ENCODE peak calls at places on chromosomes 13 and 19, in seven cellular contexts. One of them, this sample, is unnamed.

GRCh38 chr13:60448907-60449510 is 52.0 kb downstream of the TDRD3 start:
- DNase-seq in K562: peak; percentile 29
- DNase-seq in SK-N-SH: peak; percentile 24
- DNase-seq in GM12892: no peak
- DNase-seq in HepG2: peak; percentile 31
- DNase-seq in H1: no peak
- DNase-seq in GM12878: no peak
- DNase-seq in this sample: no peak

GRCh38 chr19:5800361-5801270 is 4.3 kb upstream of the NRTN start:
- DNase-seq in K562: no peak
- DNase-seq in SK-N-SH: no peak
- DNase-seq in GM12892: no peak
- DNase-seq in HepG2: peak; percentile 58
- DNase-seq in H1: no peak
- DNase-seq in GM12878: no peak
- DNase-seq in this sample: no peak

GRCh38 chr19:24033962-24034342 is 53.0 kb upstream of the ZNF254 start:
- DNase-seq in K562: peak; percentile 13
- DNase-seq in SK-N-SH: peak; percentile 45
- DNase-seq in GM12892: peak; percentile 13
- DNase-seq in HepG2: peak; percentile 41
- DNase-seq in H1: no peak
- DNase-seq in GM12878: no peak
- DNase-seq in this sample: no peak

GRCh38 chr13:48891586-48891985 is 84.1 kb upstream of the FNDC3A start:
- DNase-seq in K562: no peak
- DNase-seq in SK-N-SH: no peak
- DNase-seq in GM12892: no peak
- DNase-seq in HepG2: peak; percentile 20
- DNase-seq in H1: no peak
- DNase-seq in GM12878: no peak
- DNase-seq in this sample: no peak

GRCh38 chr19:13060233-13060963 is 42.3 kb downstream of the LYL1 start:
- DNase-seq in K562: no peak
- DNase-seq in SK-N-SH: peak; percentile 75
- DNase-seq in GM12892: no peak
- DNase-seq in HepG2: peak; percentile 90
- DNase-seq in H1: no peak
- DNase-seq in GM12878: no peak
- DNase-seq in this sample: no peak

GRCh38 chr19:47619763-47620162 is 10.8 kb downstream of the BICRA start:
- DNase-seq in K562: peak; percentile 35
- DNase-seq in SK-N-SH: no peak
- DNase-seq in GM12892: no peak
- DNase-seq in HepG2: peak; percentile 58
- DNase-seq in H1: peak; percentile 70
- DNase-seq in GM12878: no peak
- DNase-seq in this sample: no peak

GRCh38 chr19:32902448-32902847 is 32.9 kb upstream of the SLC7A9 start:
- DNase-seq in K562: no peak
- DNase-seq in SK-N-SH: no peak
- DNase-seq in GM12892: no peak
- DNase-seq in HepG2: no peak
- DNase-seq in H1: no peak
- DNase-seq in GM12878: no peak
- DNase-seq in this sample: no peak

GRCh38 chr19:48403606-48404005 is 10.1 kb downstream of the GRIN2D start:
- DNase-seq in K562: peak; percentile 62
- DNase-seq in SK-N-SH: peak; percentile 91
- DNase-seq in GM12892: peak; percentile 61
- DNase-seq in HepG2: peak; percentile 62
- DNase-seq in H1: no peak
- DNase-seq in GM12878: no peak
- DNase-seq in this sample: peak; percentile 74

GRCh38 chr19:18058208-18059009 is 28.3 kb downstream of the IL12RB1 start:
- DNase-seq in K562: peak; percentile 85
- DNase-seq in SK-N-SH: peak; percentile 94
- DNase-seq in GM12892: peak; percentile 86
- DNase-seq in HepG2: peak; percentile 47
- DNase-seq in H1: peak; percentile 53
- DNase-seq in GM12878: no peak
- DNase-seq in this sample: peak; percentile 87

GRCh38 chr19:18059902-18060301 is 26.8 kb downstream of the IL12RB1 start:
- DNase-seq in K562: no peak
- DNase-seq in SK-N-SH: no peak
- DNase-seq in GM12892: no peak
- DNase-seq in HepG2: no peak
- DNase-seq in H1: no peak
- DNase-seq in GM12878: no peak
- DNase-seq in this sample: no peak

GRCh38 chr19:18059297-18059696 is 27.4 kb downstream of the IL12RB1 start:
- DNase-seq in K562: no peak
- DNase-seq in SK-N-SH: no peak
- DNase-seq in GM12892: no peak
- DNase-seq in HepG2: no peak
- DNase-seq in H1: no peak
- DNase-seq in GM12878: no peak
- DNase-seq in this sample: no peak

GRCh38 chr19:18055967-18056366 is 30.8 kb downstream of the IL12RB1 start:
- DNase-seq in K562: no peak
- DNase-seq in SK-N-SH: no peak
- DNase-seq in GM12892: no peak
- DNase-seq in HepG2: no peak
- DNase-seq in H1: no peak
- DNase-seq in GM12878: no peak
- DNase-seq in this sample: no peak

GRCh38 chr19:18057557-18057956 is 29.2 kb downstream of the IL12RB1 start:
- DNase-seq in K562: no peak
- DNase-seq in SK-N-SH: no peak
- DNase-seq in GM12892: no peak
- DNase-seq in HepG2: no peak
- DNase-seq in H1: no peak
- DNase-seq in GM12878: no peak
- DNase-seq in this sample: no peak
- TF ChIP-seq TAF1 in K562: no peak
- TF ChIP-seq TAF1 in SK-N-SH: no peak
- TF ChIP-seq TAF1 in GM12892: no peak
- TF ChIP-seq TAF1 in HepG2: no peak
- TF ChIP-seq TAF1 in H1: no peak
- TF ChIP-seq TAF1 in GM12878: no peak
- TF ChIP-seq TAF1 in this sample: no peak

DNA sequence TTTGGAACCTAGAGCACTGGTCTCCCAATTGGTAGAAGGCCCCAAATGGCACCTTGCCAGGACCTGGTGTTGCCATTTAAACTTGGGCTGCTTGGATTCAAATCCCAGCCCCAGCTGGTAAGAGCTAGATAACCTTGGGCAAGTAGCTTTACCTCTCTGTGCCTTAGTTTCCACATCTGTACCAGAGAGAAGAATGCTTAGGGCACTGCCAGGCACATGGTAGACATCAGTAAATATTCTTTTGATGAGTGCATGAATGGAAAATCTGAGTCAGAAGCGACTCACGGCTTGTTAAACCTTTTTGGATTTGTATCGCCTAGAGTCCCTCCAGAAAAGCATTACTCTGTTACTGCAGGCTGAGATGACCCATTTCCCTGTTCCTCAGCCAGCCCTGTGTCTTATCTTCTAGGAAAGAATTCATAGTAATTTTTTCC is 90.9 kb downstream of the SIPA1L3 start:
- DNase-seq in K562: no peak
- DNase-seq in SK-N-SH: no peak
- DNase-seq in GM12892: no peak
- DNase-seq in HepG2: no peak
- DNase-seq in H1: no peak
- DNase-seq in GM12878: no peak
- DNase-seq in this sample: no peak
- TF ChIP-seq TAF1 in K562: no peak
- TF ChIP-seq TAF1 in SK-N-SH: no peak
- TF ChIP-seq TAF1 in GM12892: no peak
- TF ChIP-seq TAF1 in HepG2: no peak
- TF ChIP-seq TAF1 in H1: no peak
- TF ChIP-seq TAF1 in GM12878: no peak
- TF ChIP-seq TAF1 in this sample: no peak

DNA sequence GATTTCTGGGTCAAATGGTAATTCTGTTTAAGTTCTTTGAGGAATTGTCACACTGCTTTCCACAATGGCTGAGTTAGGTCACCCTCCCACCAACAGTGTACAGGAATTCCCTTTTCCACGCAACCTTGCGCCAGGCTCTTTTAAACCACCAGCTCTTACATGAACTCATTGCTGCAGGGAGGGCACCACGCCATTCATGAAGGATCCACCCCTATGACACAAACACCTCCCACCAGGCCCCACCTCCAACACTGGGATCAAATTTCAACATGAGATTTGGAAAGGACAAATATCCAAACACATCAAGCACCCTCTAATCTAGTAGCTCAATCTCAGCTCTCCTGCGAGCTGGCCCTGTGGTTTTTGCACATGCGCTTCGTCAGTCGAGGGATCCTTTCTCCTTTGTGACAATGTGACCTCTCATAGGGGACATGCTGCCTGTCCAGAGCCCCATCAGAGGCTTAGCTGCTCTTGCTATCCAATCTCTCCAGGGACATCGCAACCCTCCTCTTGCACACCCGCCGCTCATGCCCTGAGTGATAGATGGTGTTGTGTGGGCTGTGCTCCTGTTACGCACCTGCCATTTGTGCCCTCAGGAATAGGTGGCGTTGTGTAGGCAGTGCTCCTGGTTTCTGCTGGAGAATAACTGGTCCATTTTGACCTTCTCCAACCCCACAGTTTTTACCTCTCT is 328.0 kb downstream of the UQCRFS1 start:
- DNase-seq in K562: no peak
- DNase-seq in SK-N-SH: no peak
- DNase-seq in GM12892: no peak
- DNase-seq in HepG2: no peak
- DNase-seq in H1: no peak
- DNase-seq in GM12878: no peak
- DNase-seq in this sample: no peak
- TF ChIP-seq TAF1 in K562: no peak
- TF ChIP-seq TAF1 in SK-N-SH: no peak
- TF ChIP-seq TAF1 in GM12892: no peak
- TF ChIP-seq TAF1 in HepG2: no peak
- TF ChIP-seq TAF1 in H1: no peak
- TF ChIP-seq TAF1 in GM12878: no peak
- TF ChIP-seq TAF1 in this sample: no peak

GRCh38 chr19:29724741-29725140 is 9.7 kb upstream of the C19orf12 start:
- DNase-seq in K562: no peak
- DNase-seq in SK-N-SH: no peak
- DNase-seq in GM12892: no peak
- DNase-seq in HepG2: no peak
- DNase-seq in H1: no peak
- DNase-seq in GM12878: no peak
- DNase-seq in this sample: no peak

GRCh38 chr19:29727906-29728305 is 12.8 kb upstream of the C19orf12 start:
- DNase-seq in K562: no peak
- DNase-seq in SK-N-SH: no peak
- DNase-seq in GM12892: no peak
- DNase-seq in HepG2: no peak
- DNase-seq in H1: no peak
- DNase-seq in GM12878: no peak
- DNase-seq in this sample: no peak

GRCh38 chr19:29724102-29724641 is 9.1 kb upstream of the C19orf12 start:
- DNase-seq in K562: no peak
- DNase-seq in SK-N-SH: no peak
- DNase-seq in GM12892: no peak
- DNase-seq in HepG2: no peak
- DNase-seq in H1: no peak
- DNase-seq in GM12878: no peak
- DNase-seq in this sample: peak; percentile 37
- TF ChIP-seq TAF1 in K562: no peak
- TF ChIP-seq TAF1 in SK-N-SH: no peak
- TF ChIP-seq TAF1 in GM12892: no peak
- TF ChIP-seq TAF1 in HepG2: no peak
- TF ChIP-seq TAF1 in H1: peak; percentile 59
- TF ChIP-seq TAF1 in GM12878: no peak
- TF ChIP-seq TAF1 in this sample: no peak